ENCODE peak calls at places on chromosomes 12 and 14, in four cellular contexts. F is mesendoderm; A is uterus; T is CD4-positive, CD25-positive, alpha-beta regulatory T cell. X is an unnamed sample. For H3K4me1, the result is how much of the 10 kb centered on the place peaks cover.

GRCh38 chr14:102035914-102036313 is 50.9 kb downstream of the HSP90AA1 start:
- DNase-seq in F (no peak), A (no peak), T (no peak), X (no peak)

GRCh38 chr12:131261906-131262305 is 308.2 kb downstream of the ADGRD1 start:
- DNase-seq in F (no peak), A (no peak), T (no peak), X (no peak)

GRCh38 chr12:92193063-92193462 is 47.4 kb upstream of the BTG1 start:
- DNase-seq in F (no peak), A (no peak), T (no peak), X (no peak)

GRCh38 chr14:73903028-73903427 is 16.4 kb downstream of the ZNF410 start:
- DNase-seq in F (no peak), A (no peak), T (no peak), X (no peak)

GRCh38 chr14:74048291-74048690 is 29.1 kb downstream of the BBOF1 start:
- DNase-seq in F (peak), A (no peak), T (no peak), X (no peak)

GRCh38 chr12:107557589-107558100 is 128.0 kb upstream of the PWP1 start:
- DNase-seq in F (no peak), A (no peak), T (no peak), X (no peak)

GRCh38 chr12:6384499-6385436 is 806 bp downstream of the LTBR start:
- DNase-seq in F (no peak), A (peak), T (no peak), X (no peak)

GRCh38 chr14:73234586-73235394 is 2.5 kb upstream of the PAPLN start:
- DNase-seq in F (no peak), A (no peak), T (no peak), X (no peak)

GRCh38 chr14:61337893-61338292 is 16.5 kb downstream of the PRKCH start:
- DNase-seq in F (no peak), A (no peak), T (peak), X (no peak)

GRCh38 chr12:57227315-57228115 is 2.0 kb upstream of the SHMT2 start:
- DNase-seq in F (peak), A (no peak), T (no peak), X (no peak)

GRCh38 chr14:21712039-21712438 is 38.4 kb upstream of the OR4E1 start:
- DNase-seq in F (no peak), A (no peak), T (no peak), X (no peak)

GRCh38 chr14:98112211-98112780 is 1159.7 kb downstream of the BCL11B start:
- DNase-seq in F (no peak), A (no peak), T (no peak), X (no peak)

GRCh38 chr12:96587691-96588090 is 98.3 kb downstream of the CFAP54 start:
- DNase-seq in F (no peak), A (no peak), T (no peak), X (no peak)

GRCh38 chr12:104623920-104624319 is 167.2 kb downstream of the CHST11 start:
- DNase-seq in F (no peak), A (no peak), T (no peak), X (no peak)

GRCh38 chr12:62977419-62977818 is 42.5 kb upstream of the PPM1H start:
- DNase-seq in F (no peak), A (no peak), T (no peak), X (no peak)

GRCh38 chr14:67487937-67488893 is at the start of gene TMEM229B:
- DNase-seq in F (no peak), A (no peak), T (peak), X (no peak)

GRCh38 chr14:95431199-95432145 is 85.0 kb downstream of the SYNE3 start:
- DNase-seq in F (peak), A (no peak), T (no peak), X (no peak)

GRCh38 chr12:67275380-67275913 is 6.3 kb downstream of the CAND1 start:
- DNase-seq in F (no peak), A (no peak), T (no peak), X (no peak)

GRCh38 chr12:104748356-104748755 is 209.7 kb downstream of the SLC41A2 start:
- DNase-seq in F (no peak), A (no peak), T (no peak), X (no peak)

GRCh38 chr12:122986258-122986871 is 5.9 kb downstream of the ARL6IP4 start:
- DNase-seq in F (no peak), A (no peak), T (no peak), X (no peak)

GRCh38 chr14:74568896-74569295 is 43.1 kb downstream of the LTBP2 start:
- DNase-seq in F (no peak), A (peak), T (no peak), X (no peak)

GRCh38 chr12:13817131-13817530 is 164.3 kb downstream of the GRIN2B start:
- DNase-seq in F (no peak), A (no peak), T (no peak), X (no peak)

GRCh38 chr14:96648506-96649326 is 146.5 kb downstream of the PAPOLA start:
- DNase-seq in F (no peak), A (no peak), T (no peak), X (no peak)

GRCh38 chr12:13504074-13504473 is 307.5 kb downstream of the EMP1 start:
- DNase-seq in F (no peak), A (no peak), T (no peak), X (no peak)

GRCh38 chr14:92937229-92937937 is 14.4 kb downstream of the CHGA start:
- DNase-seq in F (no peak), A (no peak), T (no peak), X (no peak)

GRCh38 chr14:50635136-50635535 is 33.0 kb downstream of the SAV1 start:
- DNase-seq in F (no peak), A (no peak), T (no peak), X (no peak)

GRCh38 chr12:43282106-43282505 is 269.9 kb downstream of the ADAMTS20 start:
- DNase-seq in F (no peak), A (no peak), T (no peak), X (no peak)

GRCh38 chr12:54164402-54165145 is 24.2 kb downstream of the SMUG1 start:
- DNase-seq in F (peak), A (no peak), T (no peak), X (no peak)

GRCh38 chr14:35403085-35403396 is 1.5 kb downstream of the NFKBIA start:
- DNase-seq in F (no peak), A (peak), T (no peak), X (no peak)

GRCh38 chr14:61140872-61141271 is 140.3 kb downstream of the TMEM30B start:
- DNase-seq in F (no peak), A (no peak), T (no peak), X (no peak)

GRCh38 chr12:27333311-27334009 is 824 bp downstream of the BMAL2 start:
- DNase-seq in F (no peak), A (no peak), T (peak), X (no peak)

GRCh38 chr14:95023115-95023514 is 134.2 kb downstream of the DICER1 start:
- DNase-seq in F (no peak), A (no peak), T (no peak), X (no peak)

GRCh38 chr12:95481072-95481471 is 7.1 kb downstream of the METAP2 start:
- DNase-seq in F (no peak), A (no peak), T (no peak), X (no peak)

GRCh38 chr14:101603096-101603495 is 41.8 kb downstream of the DIO3 start:
- DNase-seq in F (no peak), A (no peak), T (no peak), X (no peak)

GRCh38 chr14:73759183-73759713 is 45.1 kb upstream of the PNMA1 start:
- DNase-seq in F (no peak), A (peak), T (peak), X (no peak)

GRCh38 chr12:106493531-106493930 is 89.3 kb upstream of the RFX4 start:
- DNase-seq in F (no peak), A (no peak), T (no peak), X (no peak)

GRCh38 chr14:54669759-54670630 is 103.1 kb downstream of the SAMD4A start:
- DNase-seq in F (no peak), A (peak), T (no peak), X (no peak)

GRCh38 chr14:104443391-104444158 is 136.0 kb upstream of the C14orf180 start:
- DNase-seq in F (peak), A (no peak), T (no peak), X (no peak)

DNA sequence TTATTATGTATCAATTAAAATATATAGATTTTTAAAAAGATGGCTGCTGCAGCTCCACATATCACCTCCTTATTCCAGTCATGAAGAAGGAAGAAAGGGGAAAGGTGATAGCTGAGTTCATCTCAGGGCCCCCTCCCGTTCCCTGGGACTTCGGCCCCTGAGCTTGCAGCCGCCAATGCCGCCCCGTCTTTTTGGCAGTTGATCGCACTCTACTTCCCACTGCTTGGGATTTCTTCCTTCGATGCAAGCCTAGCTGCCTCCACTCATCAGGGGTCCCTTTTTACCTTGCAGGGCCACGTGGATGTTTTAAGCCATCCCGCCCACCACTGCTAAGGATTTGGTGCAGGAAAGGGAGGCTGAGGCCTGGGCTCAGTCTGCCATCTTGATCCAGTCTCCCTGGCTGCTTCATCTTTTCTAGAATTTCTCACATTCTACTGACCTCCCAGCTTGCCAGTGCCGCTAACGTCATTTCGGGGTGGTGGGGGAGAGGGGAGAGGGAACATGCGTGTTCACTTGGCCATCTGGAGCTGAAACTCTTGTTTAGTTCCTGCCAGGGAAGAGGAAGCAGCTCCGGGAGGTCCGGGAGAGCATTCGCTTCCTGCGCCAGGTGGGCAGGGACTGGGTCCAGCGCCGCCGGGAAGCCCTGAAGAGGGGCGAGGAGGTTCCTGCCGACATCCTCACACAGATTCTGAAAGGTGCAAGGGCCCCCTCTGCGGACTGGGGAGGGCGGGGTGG is 31.3 kb downstream of the CYP46A1 start:
- DNase-seq in F (no peak), A (no peak), T (no peak), X (no peak)
- H3K4me1 ChIP-seq in F (under half), A (under half), T (under half), X (under half)

DNA sequence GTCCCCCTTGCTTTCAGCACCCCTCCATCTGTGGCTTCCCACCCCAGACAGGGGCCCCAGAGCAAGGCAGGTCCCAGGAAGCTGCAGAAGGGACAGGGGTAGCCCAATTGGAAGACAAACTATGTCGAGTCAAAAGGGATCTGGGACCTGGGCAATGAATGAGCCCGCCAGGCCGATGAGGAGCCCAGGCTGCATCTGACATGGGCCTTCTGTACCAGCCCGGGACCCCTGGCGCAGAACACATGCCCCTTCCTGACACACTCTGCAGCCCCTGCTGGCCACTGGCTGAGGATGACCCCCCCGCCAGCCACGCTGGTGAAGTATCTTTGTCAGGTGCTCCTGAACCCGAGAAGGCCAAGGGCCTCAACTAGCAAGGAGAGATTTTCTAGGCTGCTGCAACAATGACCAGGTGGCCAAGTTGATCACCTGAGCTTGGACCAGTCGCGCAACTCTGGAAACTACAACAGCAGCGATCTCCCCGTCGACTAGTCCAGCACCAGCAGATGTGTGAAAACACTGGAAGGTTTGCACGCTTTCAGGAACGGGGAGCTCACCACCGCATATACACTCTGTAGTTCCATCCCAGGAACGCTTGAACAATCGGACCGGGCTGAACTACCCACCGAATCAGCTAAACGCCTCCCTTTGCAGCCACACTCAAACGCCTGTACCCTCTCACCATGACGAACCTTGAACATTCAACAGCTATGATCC is 119.0 kb downstream of the NCOR2 start:
- DNase-seq in F (no peak), A (no peak), T (no peak), X (no peak)
- H3K4me1 ChIP-seq in F (under half), A (under half), T (under half), X (under half)

GRCh38 chr14:69620211-69620611 is 8.8 kb downstream of the SUSD6 start:
- DNase-seq in F (no peak), A (no peak), T (no peak), X (no peak)
- H3K4me1 ChIP-seq in F (under half), A (under half), T (half or more), X (half or more)

DNA sequence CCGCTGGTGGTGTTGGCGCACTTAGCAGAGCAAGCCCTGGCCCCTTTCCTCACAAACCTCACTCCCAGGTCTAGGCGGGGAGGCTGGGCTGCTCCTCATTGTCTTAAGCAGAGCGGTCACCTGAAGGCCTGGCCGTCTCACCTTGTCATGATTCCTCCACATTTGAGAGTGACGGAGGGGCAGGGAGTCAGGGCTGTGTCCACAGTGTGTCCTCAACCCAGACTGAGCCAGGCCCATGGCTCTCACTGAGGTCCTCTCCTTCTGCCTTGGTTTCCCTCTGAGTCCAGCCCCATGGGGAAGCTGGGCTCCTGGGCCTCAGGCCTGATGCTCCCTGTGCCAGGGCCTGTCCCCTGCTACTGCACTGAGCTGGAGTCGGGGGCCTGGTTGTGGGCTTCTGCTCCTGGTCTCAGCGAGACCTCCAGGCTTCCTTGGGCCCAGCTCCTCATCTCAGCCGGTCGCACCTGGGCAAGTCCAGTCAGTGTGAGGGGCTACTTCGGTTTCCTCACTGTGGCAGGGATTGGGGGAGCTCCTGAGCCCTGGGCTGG is 44.9 kb downstream of the KRT80 start:
- DNase-seq in F (no peak), A (no peak), T (no peak), X (no peak)
- H3K4me1 ChIP-seq in F (under half), A (under half), T (under half), X (under half)

GRCh38 chr12:69687390-69687789 is 11.7 kb downstream of the BEST3 start:
- DNase-seq in F (no peak), A (no peak), T (no peak), X (no peak)
- H3K4me1 ChIP-seq in F (under half), A (under half), T (under half), X (under half)

GRCh38 chr14:90630407-90630806 is 185.8 kb downstream of the TTC7B start:
- DNase-seq in F (no peak), A (no peak), T (no peak), X (no peak)
- H3K4me1 ChIP-seq in F (under half), A (under half), T (under half), X (under half)

DNA sequence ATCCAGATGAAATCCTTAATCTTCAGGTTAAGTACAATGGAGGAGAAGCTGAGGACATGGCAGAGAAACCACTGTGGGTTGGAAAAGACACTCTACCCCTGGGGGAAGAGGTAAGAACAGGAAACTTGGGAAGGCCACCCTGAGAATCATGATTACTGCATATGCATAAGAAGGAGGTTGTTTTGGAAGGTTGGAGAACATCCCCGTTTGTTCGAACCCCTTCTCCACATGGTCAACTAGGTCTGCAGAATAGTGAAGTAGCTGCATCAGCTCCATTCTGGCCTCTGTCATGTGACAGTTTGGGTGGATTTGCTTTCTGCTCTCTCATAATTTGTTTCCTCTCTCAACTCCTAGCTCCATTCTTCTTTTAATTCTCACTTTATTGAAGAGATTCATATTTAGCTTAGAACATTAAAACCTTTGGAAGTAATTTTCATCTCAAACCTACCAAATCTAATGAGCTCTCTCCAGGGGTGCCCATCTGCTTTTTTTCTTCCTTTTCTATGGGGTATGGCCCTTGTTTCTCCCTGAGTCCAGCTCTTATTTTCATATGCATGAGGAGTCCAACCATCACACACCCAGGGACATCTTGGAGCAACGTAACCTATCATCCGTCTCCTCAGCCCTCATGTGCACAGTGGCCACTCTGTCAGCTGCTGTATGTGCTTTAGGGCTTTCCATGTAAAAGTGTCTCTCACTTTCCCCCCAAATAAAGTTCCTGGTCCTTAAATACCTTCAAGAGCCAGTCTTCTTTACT is 820.3 kb downstream of the TMEM121 start:
- DNase-seq in F (no peak), A (no peak), T (no peak), X (no peak)
- H3K4me1 ChIP-seq in F (under half), A (under half), T (under half), X (under half)

GRCh38 chr14:71328183-71328582 is 420.9 kb downstream of the PCNX1 start:
- DNase-seq in F (no peak), A (no peak), T (no peak), X (no peak)
- H3K4me1 ChIP-seq in F (under half), A (under half), T (under half), X (under half)

GRCh38 chr14:31337331-31337730 is 83.0 kb downstream of the HEATR5A start:
- DNase-seq in F (no peak), A (no peak), T (no peak), X (no peak)

GRCh38 chr14:31339743-31340142 is 80.6 kb downstream of the HEATR5A start:
- DNase-seq in F (no peak), A (no peak), T (no peak), X (no peak)

GRCh38 chr14:31341280-31341679 is 79.1 kb downstream of the HEATR5A start:
- DNase-seq in F (no peak), A (no peak), T (no peak), X (no peak)

GRCh38 chr14:31336646-31337045 is 83.7 kb downstream of the HEATR5A start:
- DNase-seq in F (no peak), A (no peak), T (no peak), X (no peak)

GRCh38 chr14:31340297-31341063 is 79.9 kb downstream of the HEATR5A start:
- DNase-seq in F (no peak), A (no peak), T (no peak), X (no peak)
- H3K4me1 ChIP-seq in F (under half), A (under half), T (under half), X (under half)